ENCODE peak calls at places on chromosomes 1 and 21, in four cellular contexts. N is suprapubic skin, W is tibial nerve, T is K562. F is an unnamed sample.

GRCh38 chr1:234955107-234955731 is 173.4 kb downstream of the TOMM20 start:
- DNase-seq in N (peak), W (no peak), T (no peak), F (peak)

GRCh38 chr1:38500352-38500751 is 359.2 kb downstream of the RRAGC start:
- DNase-seq in N (no peak), W (no peak), T (peak), F (no peak)

GRCh38 chr1:53346007-53346813 is 18.3 kb upstream of the LRP8 start:
- DNase-seq in N (peak), W (no peak), T (no peak), F (no peak)

GRCh38 chr1:998905-999796 is 746 bp downstream of the HES4 start:
- DNase-seq in N (peak), W (no peak), T (peak), F (no peak)

GRCh38 chr1:232767381-232768074 is 37.7 kb upstream of the MAP10 start:
- DNase-seq in N (no peak), W (peak), T (no peak), F (peak)

GRCh38 chr1:156659994-156660751 is 17.0 kb downstream of the NES start:
- DNase-seq in N (peak), W (peak), T (peak), F (peak)

GRCh38 chr21:34639882-34640788 is 25.2 kb upstream of the RCAN1 start:
- DNase-seq in N (no peak), W (no peak), T (peak), F (no peak)

GRCh38 chr1:225449774-225450173 is 21.9 kb upstream of the LBR start:
- DNase-seq in N (no peak), W (no peak), T (no peak), F (peak)

GRCh38 chr1:246104927-246105326 is 402.2 kb downstream of the SMYD3 start:
- DNase-seq in N (no peak), W (no peak), T (peak), F (no peak)

GRCh38 chr1:39387452-39387851 is 104.0 kb upstream of the BMP8A start:
- DNase-seq in N (no peak), W (no peak), T (peak), F (no peak)

GRCh38 chr1:179820216-179820970 is 57.2 kb downstream of the TOR1AIP2 start:
- DNase-seq in N (peak), W (no peak), T (no peak), F (no peak)

GRCh38 chr1:231969078-231969477 is 342.5 kb downstream of the DISC1 start:
- DNase-seq in N (no peak), W (no peak), T (no peak), F (no peak)

GRCh38 chr1:239819756-239820155 is 271.9 kb upstream of the FMN2 start:
- DNase-seq in N (no peak), W (no peak), T (no peak), F (no peak)

DNA sequence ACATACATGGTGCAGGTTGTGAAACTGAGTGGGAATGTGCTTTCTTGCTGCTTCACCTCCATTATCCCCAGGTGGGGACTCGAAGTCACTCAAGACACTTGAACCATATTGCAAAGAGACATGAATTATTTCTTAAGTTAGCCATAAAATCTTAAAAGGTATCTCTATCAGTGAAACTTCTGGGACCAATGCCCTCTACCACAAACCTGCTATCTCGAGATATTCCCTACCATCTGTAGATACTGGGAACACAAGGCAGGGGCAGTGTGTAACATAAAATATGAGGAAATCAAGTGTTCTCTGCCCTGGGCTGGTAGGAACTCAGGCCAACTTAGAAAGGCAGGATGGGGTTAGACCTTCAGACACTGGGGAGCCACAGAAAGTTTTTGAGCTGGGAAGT is 1.3 kb upstream of the CD58 start:
- DNase-seq in N (no peak), W (no peak), T (no peak), F (no peak)
- H3K27ac ChIP-seq in N (no peak), W (no peak), T (no peak), F (no peak)

DNA sequence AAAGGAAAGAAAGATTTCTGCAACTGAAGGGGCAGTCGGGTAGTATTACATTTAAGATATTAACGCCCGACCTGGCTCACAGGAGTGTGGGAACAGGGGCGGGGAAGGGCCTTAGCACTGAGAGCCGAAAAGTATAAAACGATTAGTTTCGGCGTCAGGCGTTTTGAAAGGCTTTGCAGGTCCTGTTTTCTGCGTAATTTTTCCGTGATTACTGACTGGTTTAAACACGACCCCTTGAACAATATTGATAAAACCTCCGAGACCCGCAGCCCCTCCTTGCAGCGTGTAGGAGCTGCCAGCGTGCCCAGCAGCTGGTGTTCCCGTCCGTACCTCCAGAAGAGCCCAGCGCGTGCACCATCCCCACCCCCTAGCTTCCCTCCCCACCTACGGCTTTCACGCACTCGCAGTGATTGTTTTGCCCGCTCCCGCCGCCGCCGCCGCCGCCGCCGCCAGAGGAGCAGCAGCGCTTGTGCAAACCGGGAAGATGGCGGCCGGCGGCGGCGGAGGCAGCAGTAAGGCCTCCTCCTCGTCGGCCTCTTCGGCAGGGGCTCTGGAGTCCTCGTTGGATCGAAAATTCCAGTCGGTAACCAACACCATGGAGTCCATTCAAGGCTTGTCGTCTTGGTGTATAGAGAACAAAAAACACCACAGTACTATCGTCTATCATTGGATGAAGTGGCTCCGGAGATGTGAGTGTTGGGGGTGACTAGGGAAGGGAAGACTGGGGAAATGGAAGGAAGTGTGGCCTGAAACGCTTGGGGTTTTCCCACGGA is 470 bp downstream of the RPRD2 start:
- DNase-seq in N (peak), W (peak), T (peak), F (peak)
- TF ChIP-seq EP300 in N (no peak), W (peak), T (no peak), F (no peak)

GRCh38 chr1:108140177-108140576 is 60.0 kb downstream of the SLC25A24 start:
- DNase-seq in N (no peak), W (no peak), T (no peak), F (no peak)

GRCh38 chr1:108142773-108143394 is 57.3 kb downstream of the SLC25A24 start:
- DNase-seq in N (no peak), W (no peak), T (peak), F (no peak)

GRCh38 chr1:108141604-108142003 is 58.5 kb downstream of the SLC25A24 start:
- DNase-seq in N (no peak), W (no peak), T (no peak), F (no peak)

DNA sequence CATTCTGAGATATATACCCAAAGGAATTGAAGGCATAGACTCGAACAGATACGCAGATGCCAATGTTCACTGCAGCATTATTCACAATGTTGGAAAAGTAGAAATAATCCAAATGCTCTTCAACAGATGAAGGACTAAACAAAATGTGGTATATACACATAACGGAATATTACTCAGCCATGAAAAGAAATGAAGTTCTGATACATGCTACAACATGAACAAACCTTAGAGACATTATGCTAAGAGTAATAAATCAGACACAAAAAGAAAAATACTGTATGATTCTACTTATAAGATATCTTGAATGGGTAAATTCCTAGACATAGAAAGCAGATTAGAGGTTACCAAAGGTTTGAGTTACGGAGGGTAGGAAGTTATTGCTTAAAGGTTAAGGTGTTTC is 57.9 kb downstream of the SLC25A24 start:
- DNase-seq in N (no peak), W (no peak), T (no peak), F (no peak)
- TF ChIP-seq CTCF in N (no peak), W (no peak), T (no peak), F (no peak)

GRCh38 chr1:160768295-160768657 is 27.7 kb upstream of the LY9 start:
- DNase-seq in N (no peak), W (no peak), T (no peak), F (peak)
- H3K27ac ChIP-seq in N (peak), W (no peak), T (no peak), F (peak)

GRCh38 chr1:203291201-203292096 is 13.9 kb upstream of the BTG2 start:
- DNase-seq in N (no peak), W (no peak), T (peak), F (peak)

GRCh38 chr1:203288351-203288894 is 16.9 kb upstream of the BTG2 start:
- DNase-seq in N (no peak), W (no peak), T (no peak), F (no peak)

GRCh38 chr1:203289281-203289981 is 15.9 kb upstream of the BTG2 start:
- DNase-seq in N (no peak), W (no peak), T (peak), F (peak)

GRCh38 chr1:203289982-203290260 is 15.4 kb upstream of the BTG2 start:
- DNase-seq in N (no peak), W (no peak), T (no peak), F (no peak)

DNA sequence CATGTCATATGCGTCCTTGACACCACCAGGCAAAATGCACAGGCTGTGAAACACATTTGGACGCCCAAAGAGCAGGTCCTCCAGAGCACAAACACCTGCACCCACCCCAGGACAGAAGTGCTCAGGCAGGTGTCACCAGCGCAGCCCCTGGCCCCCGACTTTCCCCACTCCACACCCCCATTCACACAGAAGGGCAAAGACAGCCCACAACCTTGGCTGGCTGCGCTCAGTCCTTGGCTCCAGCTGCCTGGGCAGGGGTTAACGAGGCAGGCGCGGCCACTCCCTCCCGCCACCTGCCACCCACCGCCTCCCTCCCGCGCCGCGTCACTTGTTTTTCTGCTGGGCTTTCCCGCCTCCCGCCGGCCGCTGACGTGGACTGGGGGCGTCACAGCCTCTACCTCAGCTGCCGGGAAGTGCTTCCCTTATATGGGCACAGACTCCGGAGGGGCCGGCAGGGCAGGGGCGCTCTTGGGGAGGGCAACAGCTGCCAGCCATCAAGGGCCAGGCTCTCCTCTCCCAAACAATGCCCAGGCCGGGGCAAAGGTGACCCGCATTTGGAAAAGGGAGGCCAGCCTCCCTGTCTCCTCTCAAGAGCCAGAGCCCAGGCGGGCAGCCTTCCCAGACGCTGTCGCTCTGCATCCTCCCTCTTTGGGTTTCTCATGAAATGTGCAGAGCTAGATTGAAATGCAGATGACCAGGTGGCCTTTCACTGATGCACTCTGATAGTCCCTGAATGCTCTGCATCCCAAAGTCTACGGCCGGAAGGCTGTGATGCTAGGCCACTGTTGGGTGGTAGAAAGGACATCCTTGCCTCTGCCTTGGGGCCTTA is 14.8 kb upstream of the BTG2 start:
- DNase-seq in N (peak), W (peak), T (peak), F (peak)
- TF ChIP-seq EP300 in N (peak), W (peak), T (no peak), F (peak)

F was measured in transverse colon.